ENCODE peak calls at places on chromosomes 16 and 17, in six cellular contexts. C is memory B cell, L is aorta, S is SW 1271, B is skeletal muscle cell, M is kidney epithelial cell. T is an unnamed sample.

GRCh38 chr17:79747508-79748295 is 17.0 kb downstream of the ENPP7 start:
- DNase-seq in S (no peak), B (no peak), M (no peak), C (no peak), L (no peak), T (no peak)

GRCh38 chr17:77613181-77613580 is 345.3 kb upstream of the TNRC6C start:
- DNase-seq in L (peak), S (no peak), M (no peak), C (no peak), B (no peak), T (no peak)

GRCh38 chr16:74307383-74307782 is 10.8 kb downstream of the PSMD7 start:
- DNase-seq in C (no peak), M (no peak), B (no peak), S (no peak), L (no peak), T (no peak)

GRCh38 chr17:82320956-82321927 is 3.8 kb upstream of the CD7 start:
- DNase-seq in S (no peak), B (no peak), M (no peak), L (no peak), C (peak), T (peak)

GRCh38 chr16:21264226-21265036 is 13.7 kb downstream of the CRYM start:
- DNase-seq in B (no peak), L (no peak), C (no peak), S (no peak), M (no peak), T (no peak)

GRCh38 chr16:81458827-81459598 is 14.4 kb downstream of the CMIP start:
- DNase-seq in B (no peak), M (no peak), C (no peak), S (no peak), L (no peak), T (no peak)

GRCh38 chr17:41107941-41108445 is 2.8 kb downstream of the KRTAP4-9 start:
- DNase-seq in B (no peak), C (no peak), M (no peak), L (no peak), S (no peak), T (no peak)

GRCh38 chr17:3885970-3886369 is 6.9 kb downstream of the CAMKK1 start:
- DNase-seq in S (no peak), C (no peak), L (no peak), M (no peak), B (no peak), T (no peak)

GRCh38 chr16:2535644-2536021 is 2.2 kb upstream of the PDPK1 start:
- DNase-seq in M (no peak), S (no peak), B (peak), C (no peak), L (peak), T (no peak)

GRCh38 chr16:66563574-66564334 is 2.5 kb upstream of the CMTM1 start:
- DNase-seq in B (no peak), C (no peak), M (no peak), L (no peak), S (no peak), T (no peak)

GRCh38 chr17:19578545-19578944 is 44.9 kb downstream of the SLC47A1 start:
- DNase-seq in C (no peak), L (no peak), M (no peak), B (no peak), S (no peak), T (no peak)

GRCh38 chr16:84842516-84843148 is 22.8 kb downstream of the CRISPLD2 start:
- DNase-seq in B (no peak), S (no peak), C (no peak), L (no peak), M (no peak), T (no peak)

GRCh38 chr17:35372846-35373531 is 432 bp downstream of the SLFN11 start:
- DNase-seq in M (no peak), S (no peak), C (peak), L (peak), B (no peak), T (peak)

T was measured in GM19239.